ENCODE peak calls at places on chromosomes 11 and 22, in seven cellular contexts. One of them, this sample, is unnamed.

GRCh38 chr11:44366741-44367140 is 56.8 kb upstream of the ALX4 start:
- DNase-seq in activated T-cell treated with anti-CD3 and anti-CD28 coated beads for 24 hours: no peak
- DNase-seq in naive thymus-derived CD8-positive, alpha-beta T cell: no peak
- DNase-seq in GM04503: no peak
- DNase-seq in Daoy: no peak
- DNase-seq in PC-3: no peak
- DNase-seq in stimulated activated CD4-positive, alpha-beta T cell treated with anti-CD3 and anti-CD28 coated beads, TNF-alpha, amount 100 ng/mL, for 4 hours: no peak
- DNase-seq in this sample: no peak

GRCh38 chr11:115695677-115696451 is 191.6 kb upstream of the CADM1 start:
- DNase-seq in activated T-cell treated with anti-CD3 and anti-CD28 coated beads for 24 hours: no peak
- DNase-seq in naive thymus-derived CD8-positive, alpha-beta T cell: no peak
- DNase-seq in GM04503: no peak
- DNase-seq in Daoy: no peak
- DNase-seq in PC-3: no peak
- DNase-seq in stimulated activated CD4-positive, alpha-beta T cell treated with anti-CD3 and anti-CD28 coated beads, TNF-alpha, amount 100 ng/mL, for 4 hours: no peak
- DNase-seq in this sample: no peak

GRCh38 chr11:86249307-86250098 is 5.0 kb downstream of the EED start:
- DNase-seq in activated T-cell treated with anti-CD3 and anti-CD28 coated beads for 24 hours: no peak
- DNase-seq in naive thymus-derived CD8-positive, alpha-beta T cell: no peak
- DNase-seq in GM04503: no peak
- DNase-seq in Daoy: no peak
- DNase-seq in PC-3: no peak
- DNase-seq in stimulated activated CD4-positive, alpha-beta T cell treated with anti-CD3 and anti-CD28 coated beads, TNF-alpha, amount 100 ng/mL, for 4 hours: no peak
- DNase-seq in this sample: no peak

GRCh38 chr22:44456661-44457412 is 41.2 kb downstream of the RTL6 start:
- DNase-seq in activated T-cell treated with anti-CD3 and anti-CD28 coated beads for 24 hours: no peak
- DNase-seq in naive thymus-derived CD8-positive, alpha-beta T cell: no peak
- DNase-seq in GM04503: no peak
- DNase-seq in Daoy: no peak
- DNase-seq in PC-3: no peak
- DNase-seq in stimulated activated CD4-positive, alpha-beta T cell treated with anti-CD3 and anti-CD28 coated beads, TNF-alpha, amount 100 ng/mL, for 4 hours: no peak
- DNase-seq in this sample: no peak

GRCh38 chr11:74437441-74437840 is 29.9 kb downstream of the KCNE3 start:
- DNase-seq in activated T-cell treated with anti-CD3 and anti-CD28 coated beads for 24 hours: no peak
- DNase-seq in naive thymus-derived CD8-positive, alpha-beta T cell: no peak
- DNase-seq in GM04503: no peak
- DNase-seq in Daoy: no peak
- DNase-seq in PC-3: peak; percentile 31
- DNase-seq in stimulated activated CD4-positive, alpha-beta T cell treated with anti-CD3 and anti-CD28 coated beads, TNF-alpha, amount 100 ng/mL, for 4 hours: no peak
- DNase-seq in this sample: no peak

GRCh38 chr22:43166132-43166930 is 15.0 kb downstream of the TSPO start:
- DNase-seq in activated T-cell treated with anti-CD3 and anti-CD28 coated beads for 24 hours: no peak
- DNase-seq in naive thymus-derived CD8-positive, alpha-beta T cell: no peak
- DNase-seq in GM04503: no peak
- DNase-seq in Daoy: no peak
- DNase-seq in PC-3: no peak
- DNase-seq in stimulated activated CD4-positive, alpha-beta T cell treated with anti-CD3 and anti-CD28 coated beads, TNF-alpha, amount 100 ng/mL, for 4 hours: no peak
- DNase-seq in this sample: no peak

GRCh38 chr22:30277547-30278344 is 11.1 kb upstream of the OSM start:
- DNase-seq in activated T-cell treated with anti-CD3 and anti-CD28 coated beads for 24 hours: no peak
- DNase-seq in naive thymus-derived CD8-positive, alpha-beta T cell: no peak
- DNase-seq in GM04503: peak; percentile 49
- DNase-seq in Daoy: peak; percentile 81
- DNase-seq in PC-3: peak; percentile 41
- DNase-seq in stimulated activated CD4-positive, alpha-beta T cell treated with anti-CD3 and anti-CD28 coated beads, TNF-alpha, amount 100 ng/mL, for 4 hours: no peak
- DNase-seq in this sample: peak; percentile 50

GRCh38 chr11:45930031-45930794 is 7.8 kb downstream of the LARGE2 start:
- DNase-seq in activated T-cell treated with anti-CD3 and anti-CD28 coated beads for 24 hours: no peak
- DNase-seq in naive thymus-derived CD8-positive, alpha-beta T cell: no peak
- DNase-seq in GM04503: no peak
- DNase-seq in Daoy: no peak
- DNase-seq in PC-3: peak; percentile 7
- DNase-seq in stimulated activated CD4-positive, alpha-beta T cell treated with anti-CD3 and anti-CD28 coated beads, TNF-alpha, amount 100 ng/mL, for 4 hours: no peak
- DNase-seq in this sample: no peak

GRCh38 chr22:45497746-45498145 is 4.9 kb upstream of the FBLN1 start:
- DNase-seq in activated T-cell treated with anti-CD3 and anti-CD28 coated beads for 24 hours: no peak
- DNase-seq in naive thymus-derived CD8-positive, alpha-beta T cell: no peak
- DNase-seq in GM04503: no peak
- DNase-seq in Daoy: no peak
- DNase-seq in PC-3: no peak
- DNase-seq in stimulated activated CD4-positive, alpha-beta T cell treated with anti-CD3 and anti-CD28 coated beads, TNF-alpha, amount 100 ng/mL, for 4 hours: no peak
- DNase-seq in this sample: no peak

GRCh38 chr11:118785362-118785761 is 5.6 kb downstream of the DDX6 start:
- DNase-seq in activated T-cell treated with anti-CD3 and anti-CD28 coated beads for 24 hours: no peak
- DNase-seq in naive thymus-derived CD8-positive, alpha-beta T cell: no peak
- DNase-seq in GM04503: no peak
- DNase-seq in Daoy: peak; percentile 34
- DNase-seq in PC-3: peak; percentile 80
- DNase-seq in stimulated activated CD4-positive, alpha-beta T cell treated with anti-CD3 and anti-CD28 coated beads, TNF-alpha, amount 100 ng/mL, for 4 hours: no peak
- DNase-seq in this sample: no peak

GRCh38 chr22:17472886-17473285 is 90.4 kb upstream of the SLC25A18 start:
- DNase-seq in activated T-cell treated with anti-CD3 and anti-CD28 coated beads for 24 hours: no peak
- DNase-seq in naive thymus-derived CD8-positive, alpha-beta T cell: no peak
- DNase-seq in GM04503: no peak
- DNase-seq in Daoy: peak; percentile 19
- DNase-seq in PC-3: no peak
- DNase-seq in stimulated activated CD4-positive, alpha-beta T cell treated with anti-CD3 and anti-CD28 coated beads, TNF-alpha, amount 100 ng/mL, for 4 hours: no peak
- DNase-seq in this sample: no peak

GRCh38 chr11:24932110-24933000 is 435.5 kb downstream of the LUZP2 start:
- DNase-seq in activated T-cell treated with anti-CD3 and anti-CD28 coated beads for 24 hours: no peak
- DNase-seq in naive thymus-derived CD8-positive, alpha-beta T cell: no peak
- DNase-seq in GM04503: no peak
- DNase-seq in Daoy: peak; percentile 0
- DNase-seq in PC-3: no peak
- DNase-seq in stimulated activated CD4-positive, alpha-beta T cell treated with anti-CD3 and anti-CD28 coated beads, TNF-alpha, amount 100 ng/mL, for 4 hours: no peak
- DNase-seq in this sample: no peak

GRCh38 chr22:39802682-39803081 is 90.9 kb downstream of the ENTHD1 start:
- DNase-seq in activated T-cell treated with anti-CD3 and anti-CD28 coated beads for 24 hours: no peak
- DNase-seq in naive thymus-derived CD8-positive, alpha-beta T cell: no peak
- DNase-seq in GM04503: no peak
- DNase-seq in Daoy: no peak
- DNase-seq in PC-3: no peak
- DNase-seq in stimulated activated CD4-positive, alpha-beta T cell treated with anti-CD3 and anti-CD28 coated beads, TNF-alpha, amount 100 ng/mL, for 4 hours: no peak
- DNase-seq in this sample: no peak

GRCh38 chr11:112225753-112226061 is 521 bp upstream of the PTS start:
- DNase-seq in activated T-cell treated with anti-CD3 and anti-CD28 coated beads for 24 hours: no peak
- DNase-seq in naive thymus-derived CD8-positive, alpha-beta T cell: no peak
- DNase-seq in GM04503: no peak
- DNase-seq in Daoy: no peak
- DNase-seq in PC-3: no peak
- DNase-seq in stimulated activated CD4-positive, alpha-beta T cell treated with anti-CD3 and anti-CD28 coated beads, TNF-alpha, amount 100 ng/mL, for 4 hours: no peak
- DNase-seq in this sample: no peak

GRCh38 chr11:70503878-70504240 is 105.5 kb downstream of the CTTN start:
- DNase-seq in activated T-cell treated with anti-CD3 and anti-CD28 coated beads for 24 hours: no peak
- DNase-seq in naive thymus-derived CD8-positive, alpha-beta T cell: no peak
- DNase-seq in GM04503: no peak
- DNase-seq in Daoy: peak; percentile 33
- DNase-seq in PC-3: no peak
- DNase-seq in stimulated activated CD4-positive, alpha-beta T cell treated with anti-CD3 and anti-CD28 coated beads, TNF-alpha, amount 100 ng/mL, for 4 hours: no peak
- DNase-seq in this sample: no peak

GRCh38 chr22:28714043-28714442 is 27.6 kb downstream of the CHEK2 start:
- DNase-seq in activated T-cell treated with anti-CD3 and anti-CD28 coated beads for 24 hours: no peak
- DNase-seq in naive thymus-derived CD8-positive, alpha-beta T cell: no peak
- DNase-seq in GM04503: no peak
- DNase-seq in Daoy: no peak
- DNase-seq in PC-3: no peak
- DNase-seq in stimulated activated CD4-positive, alpha-beta T cell treated with anti-CD3 and anti-CD28 coated beads, TNF-alpha, amount 100 ng/mL, for 4 hours: no peak
- DNase-seq in this sample: no peak

GRCh38 chr11:113184498-113184897 is 129.9 kb upstream of the TTC12 start:
- DNase-seq in activated T-cell treated with anti-CD3 and anti-CD28 coated beads for 24 hours: no peak
- DNase-seq in naive thymus-derived CD8-positive, alpha-beta T cell: no peak
- DNase-seq in GM04503: peak; percentile 90
- DNase-seq in Daoy: peak; percentile 75
- DNase-seq in PC-3: peak; percentile 75
- DNase-seq in stimulated activated CD4-positive, alpha-beta T cell treated with anti-CD3 and anti-CD28 coated beads, TNF-alpha, amount 100 ng/mL, for 4 hours: no peak
- DNase-seq in this sample: peak; percentile 85

GRCh38 chr22:43276311-43276710 is 66.9 kb downstream of the SCUBE1 start:
- DNase-seq in activated T-cell treated with anti-CD3 and anti-CD28 coated beads for 24 hours: no peak
- DNase-seq in naive thymus-derived CD8-positive, alpha-beta T cell: no peak
- DNase-seq in GM04503: no peak
- DNase-seq in Daoy: peak; percentile 62
- DNase-seq in PC-3: no peak
- DNase-seq in stimulated activated CD4-positive, alpha-beta T cell treated with anti-CD3 and anti-CD28 coated beads, TNF-alpha, amount 100 ng/mL, for 4 hours: no peak
- DNase-seq in this sample: no peak

GRCh38 chr11:96207459-96208449 is 135.2 kb downstream of the MAML2 start:
- DNase-seq in activated T-cell treated with anti-CD3 and anti-CD28 coated beads for 24 hours: no peak
- DNase-seq in naive thymus-derived CD8-positive, alpha-beta T cell: no peak
- DNase-seq in GM04503: no peak
- DNase-seq in Daoy: no peak
- DNase-seq in PC-3: peak; percentile 92
- DNase-seq in stimulated activated CD4-positive, alpha-beta T cell treated with anti-CD3 and anti-CD28 coated beads, TNF-alpha, amount 100 ng/mL, for 4 hours: no peak
- DNase-seq in this sample: no peak

GRCh38 chr11:68164437-68164836 is 43.2 kb upstream of the CHKA start:
- DNase-seq in activated T-cell treated with anti-CD3 and anti-CD28 coated beads for 24 hours: no peak
- DNase-seq in naive thymus-derived CD8-positive, alpha-beta T cell: no peak
- DNase-seq in GM04503: no peak
- DNase-seq in Daoy: peak; percentile 21
- DNase-seq in PC-3: peak; percentile 72
- DNase-seq in stimulated activated CD4-positive, alpha-beta T cell treated with anti-CD3 and anti-CD28 coated beads, TNF-alpha, amount 100 ng/mL, for 4 hours: no peak
- DNase-seq in this sample: no peak

GRCh38 chr11:95498731-95499396 is 267.9 kb upstream of the SESN3 start:
- DNase-seq in activated T-cell treated with anti-CD3 and anti-CD28 coated beads for 24 hours: no peak
- DNase-seq in naive thymus-derived CD8-positive, alpha-beta T cell: no peak
- DNase-seq in GM04503: no peak
- DNase-seq in Daoy: no peak
- DNase-seq in PC-3: peak; percentile 27
- DNase-seq in stimulated activated CD4-positive, alpha-beta T cell treated with anti-CD3 and anti-CD28 coated beads, TNF-alpha, amount 100 ng/mL, for 4 hours: no peak
- DNase-seq in this sample: no peak

GRCh38 chr22:19121631-19122142 is 525 bp downstream of the DGCR2 start:
- DNase-seq in activated T-cell treated with anti-CD3 and anti-CD28 coated beads for 24 hours: no peak
- DNase-seq in naive thymus-derived CD8-positive, alpha-beta T cell: no peak
- DNase-seq in GM04503: peak; percentile 20
- DNase-seq in Daoy: peak; percentile 46
- DNase-seq in PC-3: peak; percentile 22
- DNase-seq in stimulated activated CD4-positive, alpha-beta T cell treated with anti-CD3 and anti-CD28 coated beads, TNF-alpha, amount 100 ng/mL, for 4 hours: no peak
- DNase-seq in this sample: no peak